ENCODE peak calls at places on chromosomes 16 and 17, in six cellular contexts. T is tibial artery; M is CD8-positive, alpha-beta memory T cell; A is tibial nerve; H is heart right ventricle; N is body of pancreas. F is an unnamed sample.

GRCh38 chr17:66953661-66954060 is 10.8 kb upstream of the CACNG4 start:
- DNase-seq in T (no peak), M (no peak), A (no peak), H (no peak), N (no peak), F (no peak)

GRCh38 chr16:78478267-78478821 is 378.9 kb downstream of the WWOX start:
- DNase-seq in T (no peak), M (no peak), A (no peak), H (no peak), N (no peak), F (no peak)

GRCh38 chr16:22787456-22788189 is 26.3 kb upstream of the HS3ST2 start:
- DNase-seq in T (no peak), M (no peak), A (no peak), H (no peak), N (no peak), F (peak; percentile 36)

GRCh38 chr17:1412185-1413110 is 12.4 kb upstream of the YWHAE start:
- DNase-seq in T (peak; percentile 31), M (no peak), A (no peak), H (no peak), N (peak; percentile 61), F (no peak)

GRCh38 chr17:82236142-82236971 is 7.5 kb downstream of the SLC16A3 start:
- DNase-seq in T (no peak), M (peak; percentile 58), A (peak; percentile 52), H (no peak), N (peak; percentile 82), F (no peak)

GRCh38 chr16:65418435-65418834 is 296.6 kb upstream of the CDH11 start:
- DNase-seq in T (no peak), M (no peak), A (no peak), H (no peak), N (no peak), F (no peak)

GRCh38 chr16:11392041-11392581 is 46.9 kb downstream of the RMI2 start:
- DNase-seq in T (no peak), M (no peak), A (no peak), H (no peak), N (no peak), F (no peak)

GRCh38 chr17:70313450-70313849 is 144.1 kb downstream of the KCNJ2 start:
- DNase-seq in T (no peak), M (no peak), A (no peak), H (no peak), N (no peak), F (no peak)

GRCh38 chr16:78749745-78750268 is 650.4 kb downstream of the WWOX start:
- DNase-seq in T (no peak), M (no peak), A (no peak), H (no peak), N (no peak), F (no peak)

GRCh38 chr17:80887639-80888175 is 103.9 kb upstream of the CHMP6 start:
- DNase-seq in T (no peak), M (no peak), A (no peak), H (no peak), N (no peak), F (no peak)

GRCh38 chr17:73068322-73069153 is 23.9 kb downstream of the SLC39A11 start:
- DNase-seq in T (no peak), M (no peak), A (no peak), H (no peak), N (peak; percentile 59), F (peak; percentile 26)

GRCh38 chr16:3174618-3175148 is 13.3 kb upstream of the OR1F1 start:
- DNase-seq in T (no peak), M (no peak), A (no peak), H (no peak), N (no peak), F (no peak)

GRCh38 chr16:73216932-73217331 is 169.0 kb upstream of the ZFHX3 start:
- DNase-seq in T (no peak), M (no peak), A (no peak), H (no peak), N (no peak), F (no peak)

GRCh38 chr17:31857920-31858646 is 961 bp downstream of the COPRS start:
- DNase-seq in T (no peak), M (no peak), A (no peak), H (no peak), N (no peak), F (no peak)

GRCh38 chr17:21376835-21377690 is 906 bp downstream of the KCNJ12 start:
- DNase-seq in T (no peak), M (no peak), A (no peak), H (no peak), N (peak; percentile 15), F (no peak)

GRCh38 chr16:22300427-22301071 is 3.3 kb downstream of the POLR3E start:
- DNase-seq in T (no peak), M (no peak), A (peak; percentile 36), H (peak; percentile 49), N (peak; percentile 78), F (no peak)

GRCh38 chr16:13866073-13866472 is 53.9 kb upstream of the ERCC4 start:
- DNase-seq in T (peak; percentile 49), M (no peak), A (peak; percentile 23), H (peak; percentile 71), N (peak; percentile 93), F (peak; percentile 27)

GRCh38 chr16:74862743-74863244 is 88.2 kb upstream of the FA2H start:
- DNase-seq in T (no peak), M (no peak), A (peak; percentile 9), H (no peak), N (no peak), F (no peak)

GRCh38 chr16:7404217-7404616 is 71.6 kb downstream of the RBFOX1 start:
- DNase-seq in T (no peak), M (no peak), A (no peak), H (no peak), N (no peak), F (no peak)

GRCh38 chr17:10727192-10727591 is 2.6 kb downstream of the TMEM220 start:
- DNase-seq in T (no peak), M (no peak), A (no peak), H (no peak), N (no peak), F (no peak)

GRCh38 chr17:73552300-73553088 is 91.8 kb downstream of the SDK2 start:
- DNase-seq in T (no peak), M (no peak), A (no peak), H (no peak), N (no peak), F (no peak)

GRCh38 chr17:4032738-4033137 is 68.5 kb upstream of the ATP2A3 start:
- DNase-seq in T (no peak), M (no peak), A (no peak), H (no peak), N (no peak), F (no peak)

GRCh38 chr17:57211543-57211942 is 44.8 kb upstream of the MSI2 start:
- DNase-seq in T (no peak), M (no peak), A (no peak), H (no peak), N (no peak), F (no peak)

GRCh38 chr17:56777859-56778258 is 55.9 kb downstream of the C17orf67 start:
- DNase-seq in T (no peak), M (no peak), A (no peak), H (no peak), N (no peak), F (no peak)

GRCh38 chr17:1324201-1324750 is 44.8 kb downstream of the TRARG1 start:
- DNase-seq in T (no peak), M (no peak), A (no peak), H (no peak), N (no peak), F (no peak)

GRCh38 chr17:70172449-70172848 is 3.1 kb downstream of the KCNJ2 start:
- DNase-seq in T (no peak), M (no peak), A (no peak), H (no peak), N (no peak), F (no peak)

GRCh38 chr16:58451945-58452401 is 48.0 kb upstream of the NDRG4 start:
- DNase-seq in T (no peak), M (no peak), A (no peak), H (no peak), N (no peak), F (peak; percentile 76)

GRCh38 chr17:35568561-35568960 is 7.9 kb upstream of the SLFN14 start:
- DNase-seq in T (no peak), M (peak; percentile 3), A (no peak), H (no peak), N (peak; percentile 20), F (no peak)

GRCh38 chr17:15947976-15948752 is 3.2 kb downstream of the ADORA2B start:
- DNase-seq in T (no peak), M (no peak), A (no peak), H (no peak), N (no peak), F (no peak)

GRCh38 chr17:29715680-29716079 is 93.0 kb upstream of the CORO6 start:
- DNase-seq in T (no peak), M (no peak), A (no peak), H (no peak), N (no peak), F (no peak)
- H3K27ac ChIP-seq in T (no peak overlapping the region), M (no peak overlapping the region), A (peak overlapping the region; percentile 45), H (no peak overlapping the region), N (no peak overlapping the region), F (no peak overlapping the region)

GRCh38 chr17:75477493-75477862 is 21.0 kb downstream of the TMEM94 start:
- DNase-seq in T (no peak), M (no peak), A (no peak), H (no peak), N (no peak), F (no peak)
- H3K27ac ChIP-seq in T (peak overlapping the region; percentile 61), M (no peak overlapping the region), A (peak overlapping the region; percentile 91), H (peak overlapping the region; percentile 56), N (no peak overlapping the region), F (no peak overlapping the region)

DNA sequence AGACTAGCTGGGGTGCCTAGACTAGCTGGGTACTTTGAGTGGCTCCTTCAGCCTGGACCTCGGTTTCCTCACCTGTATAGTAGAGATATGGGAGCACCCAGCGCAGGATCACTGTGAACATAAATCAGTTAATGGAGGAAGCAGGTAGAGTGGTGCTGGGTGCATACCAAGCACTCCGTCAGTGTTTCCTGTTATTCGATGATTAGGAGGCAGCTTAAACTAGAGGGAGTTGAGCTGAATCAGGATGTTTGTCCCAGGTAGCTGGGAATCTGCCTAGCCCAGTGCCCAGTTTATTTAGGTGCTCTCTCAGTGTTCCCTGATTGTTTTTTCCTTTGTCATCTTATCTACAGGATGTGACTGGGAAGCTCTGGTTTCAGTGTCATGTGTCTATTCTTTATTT is 8.4 kb upstream of the TMEM235 start:
- DNase-seq in T (no peak), M (no peak), A (no peak), H (no peak), N (no peak), F (no peak)
- H3K27ac ChIP-seq in T (no peak overlapping the region), M (no peak overlapping the region), A (no peak overlapping the region), H (no peak overlapping the region), N (no peak overlapping the region), F (no peak overlapping the region)

GRCh38 chr17:17722906-17723353 is 41.7 kb downstream of the RAI1 start:
- DNase-seq in T (no peak), M (no peak), A (no peak), H (no peak), N (no peak), F (no peak)
- H3K27ac ChIP-seq in T (no peak overlapping the region), M (no peak overlapping the region), A (no peak overlapping the region), H (no peak overlapping the region), N (no peak overlapping the region), F (no peak overlapping the region)